ENCODE peak calls at places on chromosomes 6 and 20, in six cellular contexts. R, M, D, K, G and Z are unnamed samples.

GRCh38 chr6:113564401-113565161 is 292.6 kb upstream of the MARCKS start:
- DNase-seq in D (peak; percentile 72), K (no peak), R (no peak), M (peak; percentile 72), G (peak; percentile 71), Z (peak; percentile 91)

GRCh38 chr6:76633259-76633658 is 560.8 kb upstream of the IMPG1 start:
- DNase-seq in D (no peak), R (no peak), M (no peak), G (no peak), K (no peak), Z (peak; percentile 57)

GRCh38 chr20:43320536-43320935 is 130.8 kb upstream of the PTPRT start:
- DNase-seq in R (no peak), M (no peak), D (no peak), G (no peak), K (no peak), Z (no peak)

GRCh38 chr20:40265872-40266533 is 423.0 kb downstream of the MAFB start:
- DNase-seq in K (no peak), G (no peak), M (no peak), D (no peak), R (peak; percentile 23), Z (peak; percentile 54)

GRCh38 chr20:63767886-63768285 is 28.3 kb downstream of the SLC2A4RG start:
- DNase-seq in G (no peak), R (no peak), M (no peak), K (no peak), D (no peak), Z (no peak)

GRCh38 chr6:128204621-128205020 is 303.8 kb upstream of the THEMIS start:
- DNase-seq in R (no peak), M (no peak), K (no peak), D (no peak), G (no peak), Z (peak; percentile 35)

GRCh38 chr20:16518068-16518783 is 55.0 kb downstream of the KIF16B start:
- DNase-seq in M (no peak), R (peak; percentile 69), D (no peak), K (no peak), G (no peak), Z (peak; percentile 88)

GRCh38 chr20:753897-754635 is 14.2 kb downstream of the SLC52A3 start:
- DNase-seq in K (no peak), D (no peak), G (no peak), R (no peak), M (no peak), Z (peak; percentile 25)

GRCh38 chr6:68008445-68008844 is 626.6 kb upstream of the ADGRB3 start:
- DNase-seq in D (no peak), K (no peak), R (no peak), G (no peak), M (no peak), Z (no peak)

GRCh38 chr6:72348926-72349325 is 272.9 kb upstream of the KCNQ5 start:
- DNase-seq in M (no peak), K (no peak), D (no peak), G (no peak), R (no peak), Z (no peak)

GRCh38 chr6:139779988-139780774 is 405.7 kb upstream of the CITED2 start:
- DNase-seq in K (no peak), G (no peak), D (no peak), R (no peak), M (no peak), Z (no peak)

GRCh38 chr6:69398729-69399128 is 398.1 kb downstream of the LMBRD1 start:
- DNase-seq in K (no peak), D (no peak), R (no peak), M (no peak), G (no peak), Z (no peak)

GRCh38 chr6:159100011-159100788 is 55.4 kb upstream of the TAGAP start:
- DNase-seq in M (peak; percentile 16), K (no peak), R (no peak), D (no peak), G (no peak), Z (no peak)

GRCh38 chr6:121592955-121593665 is 157.7 kb downstream of the GJA1 start:
- DNase-seq in D (no peak), K (no peak), M (no peak), G (no peak), R (no peak), Z (no peak)

GRCh38 chr6:33958208-33958862 is 154.5 kb upstream of the MLN start:
- DNase-seq in G (no peak), K (no peak), M (no peak), D (peak; percentile 53), R (no peak), Z (peak; percentile 87)

GRCh38 chr6:26125015-26125690 is 37.9 kb downstream of the HFE start:
- DNase-seq in K (no peak), G (no peak), D (no peak), R (peak; percentile 12), M (no peak), Z (no peak)

GRCh38 chr6:127352519-127352918 is 9.1 kb upstream of the ECHDC1 start:
- DNase-seq in M (no peak), K (no peak), R (no peak), D (no peak), G (no peak), Z (no peak)

GRCh38 chr6:41678511-41679084 is 40.3 kb downstream of the MDFI start:
- DNase-seq in K (no peak), M (no peak), G (no peak), R (no peak), D (no peak), Z (no peak)

GRCh38 chr20:34916774-34917354 is 38.7 kb downstream of the GSS start:
- DNase-seq in G (no peak), D (no peak), K (no peak), M (no peak), R (no peak), Z (no peak)

GRCh38 chr6:139590206-139590605 is 215.8 kb upstream of the CITED2 start:
- DNase-seq in G (no peak), D (no peak), R (no peak), M (no peak), K (no peak), Z (no peak)

GRCh38 chr6:11380969-11381744 is 148.7 kb upstream of the NEDD9 start:
- DNase-seq in K (no peak), M (no peak), R (no peak), D (no peak), G (no peak), Z (peak; percentile 7)

GRCh38 chr20:47304287-47304686 is 52.2 kb downstream of the ZMYND8 start:
- DNase-seq in D (peak; percentile 19), K (no peak), R (peak; percentile 55), M (no peak), G (no peak), Z (no peak)

GRCh38 chr20:35601021-35601973 is 14.3 kb upstream of the SPAG4 start:
- DNase-seq in K (peak; percentile 40), M (no peak), G (peak; percentile 75), D (peak; percentile 91), R (peak; percentile 79), Z (peak; percentile 86)

GRCh38 chr6:14258695-14259655 is 141.4 kb downstream of the CD83 start:
- DNase-seq in K (no peak), R (no peak), G (no peak), M (no peak), D (no peak), Z (no peak)

GRCh38 chr6:133156689-133157088 is 84.5 kb upstream of the EYA4 start:
- DNase-seq in R (no peak), D (no peak), M (no peak), G (no peak), K (no peak), Z (no peak)

GRCh38 chr6:20241102-20241501 is 28.8 kb upstream of the MBOAT1 start:
- DNase-seq in K (no peak), M (no peak), R (no peak), G (no peak), D (no peak), Z (no peak)

GRCh38 chr6:86474081-86474480 is 463.2 kb upstream of the HTR1E start:
- DNase-seq in K (no peak), G (no peak), M (no peak), D (no peak), R (no peak), Z (no peak)

GRCh38 chr6:1605822-1606532 is 3.7 kb upstream of the FOXC1 start:
- DNase-seq in K (no peak), G (no peak), R (no peak), D (no peak), M (no peak), Z (peak; percentile 43)

GRCh38 chr6:167409689-167410088 is 84.8 kb downstream of the TTLL2 start:
- DNase-seq in G (no peak), D (peak; percentile 39), R (no peak), K (no peak), M (no peak), Z (no peak)

GRCh38 chr6:112298021-112298745 is 43.8 kb upstream of the LAMA4 start:
- DNase-seq in R (peak; percentile 45), D (no peak), G (no peak), K (no peak), M (no peak), Z (no peak)

GRCh38 chr6:11918021-11918738 is 93.9 kb upstream of the HIVEP1 start:
- DNase-seq in G (no peak), M (no peak), R (no peak), D (no peak), K (no peak), Z (no peak)

GRCh38 chr20:35144694-35145093 is 2.4 kb downstream of the EDEM2 start:
- DNase-seq in D (no peak), R (no peak), G (peak; percentile 73), M (no peak), K (no peak), Z (no peak)

GRCh38 chr6:148316308-148316707 is 26.3 kb upstream of the SASH1 start:
- DNase-seq in K (no peak), D (no peak), M (no peak), G (no peak), R (no peak), Z (no peak)

GRCh38 chr6:125303512-125303854 is 1.7 kb upstream of the HDDC2 start:
- DNase-seq in G (no peak), M (no peak), D (no peak), K (no peak), R (no peak), Z (no peak)

GRCh38 chr6:132512342-132512637 is 626 bp downstream of the STX7 start:
- DNase-seq in K (no peak), G (no peak), R (no peak), M (no peak), D (no peak), Z (no peak)

GRCh38 chr20:4613718-4614620 is 107.7 kb upstream of the PRND start:
- DNase-seq in M (no peak), R (peak; percentile 75), K (peak; percentile 63), G (peak; percentile 67), D (no peak), Z (peak; percentile 80)

GRCh38 chr6:116533233-116533957 is 12.1 kb downstream of the TRAPPC3L start:
- DNase-seq in K (no peak), D (no peak), G (no peak), R (peak; percentile 18), M (no peak), Z (peak; percentile 53)

GRCh38 chr6:145704153-145704781 is 31.1 kb downstream of the EPM2A start:
- DNase-seq in K (no peak), R (no peak), M (no peak), G (no peak), D (no peak), Z (peak; percentile 32)